ENCODE peak calls at places on chromosomes 12 and 14, in nine cellular contexts. One of them, this sample, is unnamed.

GRCh38 chr12:105569886-105570285 is 239.4 kb downstream of the C12orf75 start:
- DNase-seq in upper lobe of left lung: no peak
- DNase-seq in GM12878: no peak
- DNase-seq in esophagus muscularis mucosa: no peak
- DNase-seq in HL-60: no peak
- DNase-seq in stomach: no peak
- DNase-seq in sigmoid colon: no peak
- DNase-seq in K562: no peak
- DNase-seq in HCT116: no peak
- DNase-seq in this sample: no peak

GRCh38 chr14:56491299-56492285 is 88.0 kb upstream of the TMEM260 start:
- DNase-seq in upper lobe of left lung: no peak
- DNase-seq in GM12878: peak
- DNase-seq in esophagus muscularis mucosa: peak
- DNase-seq in HL-60: peak
- DNase-seq in stomach: no peak
- DNase-seq in sigmoid colon: no peak
- DNase-seq in K562: peak
- DNase-seq in HCT116: peak
- DNase-seq in this sample: peak

GRCh38 chr12:50734409-50735263 is 29.3 kb upstream of the ATF1 start:
- DNase-seq in upper lobe of left lung: no peak
- DNase-seq in GM12878: no peak
- DNase-seq in esophagus muscularis mucosa: no peak
- DNase-seq in HL-60: no peak
- DNase-seq in stomach: no peak
- DNase-seq in sigmoid colon: no peak
- DNase-seq in K562: peak
- DNase-seq in HCT116: peak
- DNase-seq in this sample: no peak

GRCh38 chr14:86015916-86016315 is 486.0 kb downstream of the FLRT2 start:
- DNase-seq in upper lobe of left lung: no peak
- DNase-seq in GM12878: no peak
- DNase-seq in esophagus muscularis mucosa: no peak
- DNase-seq in HL-60: no peak
- DNase-seq in stomach: no peak
- DNase-seq in sigmoid colon: no peak
- DNase-seq in K562: no peak
- DNase-seq in HCT116: no peak
- DNase-seq in this sample: no peak

GRCh38 chr12:92143280-92143679 is 2.4 kb downstream of the BTG1 start:
- DNase-seq in upper lobe of left lung: no peak
- DNase-seq in GM12878: no peak
- DNase-seq in esophagus muscularis mucosa: no peak
- DNase-seq in HL-60: no peak
- DNase-seq in stomach: no peak
- DNase-seq in sigmoid colon: no peak
- DNase-seq in K562: no peak
- DNase-seq in HCT116: no peak
- DNase-seq in this sample: no peak

GRCh38 chr12:127546721-127547505 is 720.1 kb upstream of the TMEM132C start:
- DNase-seq in upper lobe of left lung: no peak
- DNase-seq in GM12878: no peak
- DNase-seq in esophagus muscularis mucosa: no peak
- DNase-seq in HL-60: no peak
- DNase-seq in stomach: no peak
- DNase-seq in sigmoid colon: no peak
- DNase-seq in K562: no peak
- DNase-seq in HCT116: no peak
- DNase-seq in this sample: no peak

GRCh38 chr14:20662968-20663731 is 21.2 kb upstream of the RNASE4 start:
- DNase-seq in upper lobe of left lung: peak
- DNase-seq in GM12878: peak
- DNase-seq in esophagus muscularis mucosa: peak
- DNase-seq in HL-60: peak
- DNase-seq in stomach: peak
- DNase-seq in sigmoid colon: peak
- DNase-seq in K562: peak
- DNase-seq in HCT116: peak
- DNase-seq in this sample: peak

GRCh38 chr14:77302926-77303325 is 17.8 kb downstream of the POMT2 start:
- DNase-seq in upper lobe of left lung: peak
- DNase-seq in GM12878: no peak
- DNase-seq in esophagus muscularis mucosa: no peak
- DNase-seq in HL-60: no peak
- DNase-seq in stomach: no peak
- DNase-seq in sigmoid colon: no peak
- DNase-seq in K562: peak
- DNase-seq in HCT116: peak
- DNase-seq in this sample: no peak

GRCh38 chr14:89617471-89618291 is 200.6 kb upstream of the FOXN3 start:
- DNase-seq in upper lobe of left lung: peak
- DNase-seq in GM12878: no peak
- DNase-seq in esophagus muscularis mucosa: no peak
- DNase-seq in HL-60: no peak
- DNase-seq in stomach: peak
- DNase-seq in sigmoid colon: no peak
- DNase-seq in K562: no peak
- DNase-seq in HCT116: no peak
- DNase-seq in this sample: peak

GRCh38 chr14:80955434-80955939 is at the start of gene TSHR:
- DNase-seq in upper lobe of left lung: no peak
- DNase-seq in GM12878: no peak
- DNase-seq in esophagus muscularis mucosa: no peak
- DNase-seq in HL-60: no peak
- DNase-seq in stomach: no peak
- DNase-seq in sigmoid colon: no peak
- DNase-seq in K562: peak
- DNase-seq in HCT116: no peak
- DNase-seq in this sample: no peak

GRCh38 chr14:102688290-102688689 is 89.0 kb upstream of the TRAF3 start:
- DNase-seq in upper lobe of left lung: peak
- DNase-seq in GM12878: no peak
- DNase-seq in esophagus muscularis mucosa: no peak
- DNase-seq in HL-60: peak
- DNase-seq in stomach: no peak
- DNase-seq in sigmoid colon: no peak
- DNase-seq in K562: no peak
- DNase-seq in HCT116: no peak
- DNase-seq in this sample: no peak

GRCh38 chr12:41944241-41944640 is 200.4 kb downstream of the GXYLT1 start:
- DNase-seq in upper lobe of left lung: no peak
- DNase-seq in GM12878: no peak
- DNase-seq in esophagus muscularis mucosa: no peak
- DNase-seq in HL-60: no peak
- DNase-seq in stomach: no peak
- DNase-seq in sigmoid colon: no peak
- DNase-seq in K562: no peak
- DNase-seq in HCT116: no peak
- DNase-seq in this sample: no peak

GRCh38 chr12:80045594-80045993 is 53.7 kb upstream of the OTOGL start:
- DNase-seq in upper lobe of left lung: no peak
- DNase-seq in GM12878: no peak
- DNase-seq in esophagus muscularis mucosa: no peak
- DNase-seq in HL-60: no peak
- DNase-seq in stomach: no peak
- DNase-seq in sigmoid colon: no peak
- DNase-seq in K562: no peak
- DNase-seq in HCT116: no peak
- DNase-seq in this sample: no peak

GRCh38 chr14:75486317-75486716 is 36.0 kb upstream of the BATF start:
- DNase-seq in upper lobe of left lung: no peak
- DNase-seq in GM12878: no peak
- DNase-seq in esophagus muscularis mucosa: no peak
- DNase-seq in HL-60: no peak
- DNase-seq in stomach: no peak
- DNase-seq in sigmoid colon: no peak
- DNase-seq in K562: peak
- DNase-seq in HCT116: no peak
- DNase-seq in this sample: no peak

GRCh38 chr14:26173581-26173980 is 424.3 kb downstream of the NOVA1 start:
- DNase-seq in upper lobe of left lung: no peak
- DNase-seq in GM12878: no peak
- DNase-seq in esophagus muscularis mucosa: no peak
- DNase-seq in HL-60: no peak
- DNase-seq in stomach: no peak
- DNase-seq in sigmoid colon: no peak
- DNase-seq in K562: no peak
- DNase-seq in HCT116: no peak
- DNase-seq in this sample: no peak

GRCh38 chr12:9721394-9722092 is 11.4 kb downstream of the CLECL1 start:
- DNase-seq in upper lobe of left lung: no peak
- DNase-seq in GM12878: peak
- DNase-seq in esophagus muscularis mucosa: no peak
- DNase-seq in HL-60: no peak
- DNase-seq in stomach: no peak
- DNase-seq in sigmoid colon: no peak
- DNase-seq in K562: no peak
- DNase-seq in HCT116: no peak
- DNase-seq in this sample: no peak

GRCh38 chr14:79680087-79680486 is 531.2 kb downstream of the DIO2 start:
- DNase-seq in upper lobe of left lung: no peak
- DNase-seq in GM12878: no peak
- DNase-seq in esophagus muscularis mucosa: no peak
- DNase-seq in HL-60: no peak
- DNase-seq in stomach: no peak
- DNase-seq in sigmoid colon: no peak
- DNase-seq in K562: no peak
- DNase-seq in HCT116: no peak
- DNase-seq in this sample: no peak

DNA sequence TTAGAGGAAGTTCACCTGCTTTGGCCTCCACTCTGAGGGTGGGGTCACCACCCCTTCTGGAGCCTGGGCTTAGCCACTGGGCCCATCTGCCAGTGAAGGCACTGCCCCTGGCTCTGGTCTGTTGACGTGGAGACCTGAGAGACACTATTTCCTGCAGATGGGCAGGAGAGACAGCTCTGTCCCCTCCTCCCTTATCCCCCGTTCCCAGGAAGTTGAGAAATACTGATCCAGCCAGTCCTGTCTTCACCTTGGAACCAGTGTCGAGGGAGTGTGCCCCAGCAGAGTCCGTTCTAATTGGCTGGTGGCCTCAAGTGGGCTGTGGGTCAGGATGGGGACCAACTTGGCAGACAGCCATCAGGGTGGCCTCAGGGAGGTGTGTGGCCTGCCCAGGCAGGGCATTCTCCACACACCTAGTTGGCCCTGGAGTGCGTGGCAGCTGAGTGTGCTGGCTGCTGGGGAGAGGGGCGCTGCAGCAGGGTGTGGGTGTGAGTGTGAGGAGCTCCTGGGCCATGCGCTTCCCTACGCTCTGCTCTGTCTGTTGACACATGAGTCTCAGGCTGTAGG is 25.4 kb downstream of the CLSTN3 start:
- DNase-seq in upper lobe of left lung: peak
- DNase-seq in GM12878: no peak
- DNase-seq in esophagus muscularis mucosa: no peak
- DNase-seq in HL-60: no peak
- DNase-seq in stomach: no peak
- DNase-seq in sigmoid colon: peak
- DNase-seq in K562: no peak
- DNase-seq in HCT116: no peak
- DNase-seq in this sample: no peak
- TF ChIP-seq POLR2AphosphoS5 in upper lobe of left lung: peak
- TF ChIP-seq POLR2AphosphoS5 in GM12878: no peak
- TF ChIP-seq POLR2AphosphoS5 in esophagus muscularis mucosa: no peak
- TF ChIP-seq POLR2AphosphoS5 in HL-60: no peak
- TF ChIP-seq POLR2AphosphoS5 in stomach: no peak
- TF ChIP-seq POLR2AphosphoS5 in sigmoid colon: no peak
- TF ChIP-seq POLR2AphosphoS5 in K562: no peak
- TF ChIP-seq POLR2AphosphoS5 in HCT116: no peak
- TF ChIP-seq POLR2AphosphoS5 in this sample: no peak

GRCh38 chr14:88470542-88471440 is 84.0 kb downstream of the PTPN21 start:
- DNase-seq in upper lobe of left lung: no peak
- DNase-seq in GM12878: no peak
- DNase-seq in esophagus muscularis mucosa: peak
- DNase-seq in HL-60: no peak
- DNase-seq in stomach: no peak
- DNase-seq in sigmoid colon: no peak
- DNase-seq in K562: no peak
- DNase-seq in HCT116: no peak
- DNase-seq in this sample: no peak
- TF ChIP-seq POLR2AphosphoS5 in upper lobe of left lung: no peak
- TF ChIP-seq POLR2AphosphoS5 in GM12878: no peak
- TF ChIP-seq POLR2AphosphoS5 in esophagus muscularis mucosa: no peak
- TF ChIP-seq POLR2AphosphoS5 in HL-60: no peak
- TF ChIP-seq POLR2AphosphoS5 in stomach: no peak
- TF ChIP-seq POLR2AphosphoS5 in sigmoid colon: no peak
- TF ChIP-seq POLR2AphosphoS5 in K562: no peak
- TF ChIP-seq POLR2AphosphoS5 in HCT116: no peak
- TF ChIP-seq POLR2AphosphoS5 in this sample: no peak

DNA sequence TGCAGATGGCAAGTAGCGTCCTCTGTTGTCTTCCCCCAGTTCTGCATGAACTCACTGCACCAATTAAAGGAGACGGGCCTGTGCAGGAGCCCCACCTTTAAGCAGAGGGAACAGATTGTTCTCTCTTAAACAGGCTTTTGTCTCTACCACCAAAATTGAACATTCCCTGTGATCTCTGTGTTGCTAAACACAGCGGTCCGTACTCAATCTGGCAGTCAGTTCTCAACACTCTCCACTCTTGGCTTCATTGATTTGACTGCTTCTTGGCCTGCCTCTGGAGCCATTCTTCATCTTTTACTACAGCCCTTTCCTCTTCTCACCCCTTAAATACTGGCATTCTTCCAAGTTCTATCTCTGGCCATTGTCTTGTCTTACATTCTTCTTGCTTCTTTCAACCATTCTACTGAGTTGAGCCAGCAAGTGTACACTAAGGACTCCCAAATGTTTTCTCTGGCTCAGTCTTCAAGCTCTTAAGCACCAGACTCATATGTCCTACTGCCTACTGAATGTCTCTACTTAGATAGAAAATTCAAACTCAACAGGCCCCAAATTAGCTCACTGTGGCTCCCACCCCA is 8.0 kb upstream of the NT5DC3 start:
- DNase-seq in upper lobe of left lung: no peak
- DNase-seq in GM12878: no peak
- DNase-seq in esophagus muscularis mucosa: peak
- DNase-seq in HL-60: no peak
- DNase-seq in stomach: no peak
- DNase-seq in sigmoid colon: peak
- DNase-seq in K562: no peak
- DNase-seq in HCT116: no peak
- DNase-seq in this sample: no peak
- TF ChIP-seq POLR2AphosphoS5 in upper lobe of left lung: peak
- TF ChIP-seq POLR2AphosphoS5 in GM12878: no peak
- TF ChIP-seq POLR2AphosphoS5 in esophagus muscularis mucosa: peak
- TF ChIP-seq POLR2AphosphoS5 in HL-60: no peak
- TF ChIP-seq POLR2AphosphoS5 in stomach: no peak
- TF ChIP-seq POLR2AphosphoS5 in sigmoid colon: peak
- TF ChIP-seq POLR2AphosphoS5 in K562: no peak
- TF ChIP-seq POLR2AphosphoS5 in HCT116: no peak
- TF ChIP-seq POLR2AphosphoS5 in this sample: peak

GRCh38 chr12:49487605-49488004 is 51.2 kb upstream of the KCNH3 start:
- DNase-seq in upper lobe of left lung: no peak
- DNase-seq in GM12878: peak
- DNase-seq in esophagus muscularis mucosa: no peak
- DNase-seq in HL-60: no peak
- DNase-seq in stomach: no peak
- DNase-seq in sigmoid colon: no peak
- DNase-seq in K562: no peak
- DNase-seq in HCT116: no peak
- DNase-seq in this sample: no peak
- TF ChIP-seq POLR2AphosphoS5 in upper lobe of left lung: no peak
- TF ChIP-seq POLR2AphosphoS5 in GM12878: no peak
- TF ChIP-seq POLR2AphosphoS5 in esophagus muscularis mucosa: no peak
- TF ChIP-seq POLR2AphosphoS5 in HL-60: no peak
- TF ChIP-seq POLR2AphosphoS5 in stomach: no peak
- TF ChIP-seq POLR2AphosphoS5 in sigmoid colon: no peak
- TF ChIP-seq POLR2AphosphoS5 in K562: no peak
- TF ChIP-seq POLR2AphosphoS5 in HCT116: no peak
- TF ChIP-seq POLR2AphosphoS5 in this sample: no peak